ENCODE peak calls at places on chromosomes 12 and 14, in four cellular contexts. One of them, this sample, is unnamed.

GRCh38 chr12:59084758-59085383 is 164.6 kb upstream of the LRIG3 start:
- DNase-seq in Peyer's patch: no peak
- DNase-seq in NB4: no peak
- DNase-seq in activated B cell treated with CpG ODN at 0.5 μM for 24 hours: no peak
- DNase-seq in this sample: peak

GRCh38 chr14:99401624-99402282 is 78.9 kb downstream of the SETD3 start:
- DNase-seq in activated B cell treated with CpG ODN at 0.5 μM for 24 hours: no peak
- DNase-seq in NB4: no peak
- DNase-seq in Peyer's patch: no peak
- DNase-seq in this sample: no peak

GRCh38 chr14:69693145-69693544 is 73.8 kb upstream of the SRSF5 start:
- DNase-seq in NB4: no peak
- DNase-seq in activated B cell treated with CpG ODN at 0.5 μM for 24 hours: no peak
- DNase-seq in Peyer's patch: peak
- DNase-seq in this sample: no peak

GRCh38 chr12:123995023-123995422 is 22.0 kb downstream of the ZNF664 start:
- DNase-seq in activated B cell treated with CpG ODN at 0.5 μM for 24 hours: no peak
- DNase-seq in Peyer's patch: no peak
- DNase-seq in NB4: no peak
- DNase-seq in this sample: no peak

GRCh38 chr14:64736271-64737131 is 32.3 kb downstream of the PLEKHG3 start:
- DNase-seq in activated B cell treated with CpG ODN at 0.5 μM for 24 hours: no peak
- DNase-seq in Peyer's patch: peak
- DNase-seq in NB4: no peak
- DNase-seq in this sample: no peak

GRCh38 chr14:106174206-106174605 is 647.8 kb downstream of the TMEM121 start:
- DNase-seq in Peyer's patch: peak
- DNase-seq in activated B cell treated with CpG ODN at 0.5 μM for 24 hours: no peak
- DNase-seq in NB4: no peak
- DNase-seq in this sample: no peak

GRCh38 chr14:65034021-65034420 is 47.3 kb downstream of the FNTB start:
- DNase-seq in NB4: no peak
- DNase-seq in activated B cell treated with CpG ODN at 0.5 μM for 24 hours: no peak
- DNase-seq in Peyer's patch: no peak
- DNase-seq in this sample: no peak

GRCh38 chr14:24816011-24816928 is 182.3 kb upstream of the GZMB start:
- DNase-seq in NB4: no peak
- DNase-seq in activated B cell treated with CpG ODN at 0.5 μM for 24 hours: no peak
- DNase-seq in Peyer's patch: peak
- DNase-seq in this sample: no peak

GRCh38 chr14:42110167-42110566 is 503.5 kb downstream of the LRFN5 start:
- DNase-seq in NB4: peak
- DNase-seq in activated B cell treated with CpG ODN at 0.5 μM for 24 hours: no peak
- DNase-seq in Peyer's patch: no peak
- DNase-seq in this sample: no peak

GRCh38 chr12:45415393-45415817 is 199.5 kb downstream of the ANO6 start:
- DNase-seq in NB4: peak
- DNase-seq in Peyer's patch: no peak
- DNase-seq in activated B cell treated with CpG ODN at 0.5 μM for 24 hours: peak
- DNase-seq in this sample: no peak

GRCh38 chr12:12403264-12404248 is 46.7 kb downstream of the BORCS5 start:
- DNase-seq in NB4: peak
- DNase-seq in Peyer's patch: peak
- DNase-seq in activated B cell treated with CpG ODN at 0.5 μM for 24 hours: no peak
- DNase-seq in this sample: no peak

GRCh38 chr14:29773990-29774389 is 153.7 kb downstream of the PRKD1 start:
- DNase-seq in Peyer's patch: no peak
- DNase-seq in activated B cell treated with CpG ODN at 0.5 μM for 24 hours: no peak
- DNase-seq in NB4: no peak
- DNase-seq in this sample: no peak

GRCh38 chr12:110741371-110741770 is 1.3 kb downstream of the PPP1CC start:
- DNase-seq in NB4: peak
- DNase-seq in Peyer's patch: peak
- DNase-seq in activated B cell treated with CpG ODN at 0.5 μM for 24 hours: no peak
- DNase-seq in this sample: no peak

GRCh38 chr12:113232787-113233585 is 11.7 kb downstream of the TPCN1 start:
- DNase-seq in Peyer's patch: peak
- DNase-seq in NB4: no peak
- DNase-seq in activated B cell treated with CpG ODN at 0.5 μM for 24 hours: peak
- DNase-seq in this sample: no peak

DNA sequence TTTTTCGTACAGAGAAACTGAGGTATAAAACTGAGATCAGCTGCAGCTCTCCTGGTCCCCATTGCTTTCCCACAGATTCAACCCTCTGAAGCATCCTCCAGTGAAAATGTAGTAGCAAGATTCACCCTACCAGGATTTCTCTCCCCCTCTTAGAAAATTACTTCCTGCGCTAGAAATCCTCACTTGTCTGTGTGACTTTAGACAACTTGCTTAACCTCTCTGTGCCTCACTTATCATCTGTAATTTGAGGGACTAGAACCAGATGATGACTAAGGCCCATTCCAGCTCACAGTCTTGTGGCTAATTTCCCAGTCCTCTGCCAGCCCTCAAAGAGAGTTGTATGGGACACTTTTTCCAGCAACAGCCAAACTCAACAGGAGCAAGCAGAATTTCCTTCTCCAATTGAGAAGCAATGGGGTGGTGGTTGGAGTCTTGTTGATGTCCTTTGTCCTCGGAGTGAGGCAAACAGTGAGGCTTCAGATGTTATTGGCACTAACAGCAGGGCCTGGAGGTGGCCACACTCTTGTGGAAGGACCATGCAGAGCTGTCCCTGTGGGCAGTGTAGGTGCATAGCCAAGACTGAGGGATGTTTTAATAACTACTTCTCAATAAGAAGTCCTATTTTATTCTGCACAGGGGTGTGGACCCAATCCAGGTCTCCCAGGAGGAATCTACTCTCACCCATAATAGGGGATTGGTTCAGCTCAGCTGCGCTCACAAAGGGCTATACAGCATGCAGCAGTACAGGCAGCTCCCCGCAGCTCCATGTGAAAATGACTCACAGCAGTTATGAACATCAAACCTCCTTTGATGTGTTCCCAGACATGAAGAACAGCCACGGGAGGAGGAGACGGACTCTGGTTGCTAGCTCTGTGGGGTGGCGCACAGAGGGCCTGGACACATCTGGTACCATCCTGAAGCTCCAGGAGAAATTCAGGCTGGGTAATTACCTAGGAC is 200.1 kb downstream of the DAD1 start:
- DNase-seq in activated B cell treated with CpG ODN at 0.5 μM for 24 hours: no peak
- DNase-seq in Peyer's patch: no peak
- DNase-seq in NB4: peak
- DNase-seq in this sample: no peak
- TF ChIP-seq CTCF in activated B cell treated with CpG ODN at 0.5 μM for 24 hours: no peak
- TF ChIP-seq CTCF in Peyer's patch: no peak
- TF ChIP-seq CTCF in NB4: no peak
- TF ChIP-seq CTCF in this sample: no peak

GRCh38 chr14:38605193-38606114 is 349.6 kb upstream of the CLEC14A start:
- DNase-seq in NB4: peak
- DNase-seq in Peyer's patch: no peak
- DNase-seq in activated B cell treated with CpG ODN at 0.5 μM for 24 hours: no peak
- DNase-seq in this sample: no peak
- TF ChIP-seq CTCF in NB4: no peak
- TF ChIP-seq CTCF in Peyer's patch: no peak
- TF ChIP-seq CTCF in activated B cell treated with CpG ODN at 0.5 μM for 24 hours: no peak
- TF ChIP-seq CTCF in this sample: peak

DNA sequence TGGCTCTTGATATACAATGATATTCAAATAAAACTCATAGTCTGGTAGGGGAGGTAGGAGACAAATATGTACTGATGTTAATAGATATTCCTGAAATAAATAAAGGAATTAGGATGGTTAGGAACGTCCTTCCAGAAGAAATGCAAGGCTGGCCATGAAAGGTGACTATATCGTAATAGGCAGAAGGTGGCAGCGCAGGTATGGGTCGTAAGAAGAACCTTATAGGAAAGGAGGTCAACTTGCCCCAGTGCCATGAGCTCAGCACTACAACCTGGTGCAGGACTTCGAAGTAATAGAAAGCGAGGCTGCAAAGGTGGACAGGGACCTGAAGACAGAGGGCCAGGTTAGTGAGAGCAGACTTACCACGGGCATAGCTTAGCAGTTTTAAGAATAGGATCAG is 55.3 kb upstream of the FGD4 start:
- DNase-seq in Peyer's patch: no peak
- DNase-seq in NB4: no peak
- DNase-seq in activated B cell treated with CpG ODN at 0.5 μM for 24 hours: no peak
- DNase-seq in this sample: no peak
- TF ChIP-seq CTCF in Peyer's patch: no peak
- TF ChIP-seq CTCF in NB4: no peak
- TF ChIP-seq CTCF in activated B cell treated with CpG ODN at 0.5 μM for 24 hours: no peak
- TF ChIP-seq CTCF in this sample: peak

GRCh38 chr12:56079729-56080555 is at the start of gene ERBB3:
- DNase-seq in NB4: peak
- DNase-seq in activated B cell treated with CpG ODN at 0.5 μM for 24 hours: peak
- DNase-seq in Peyer's patch: peak
- DNase-seq in this sample: peak
- TF ChIP-seq CTCF in NB4: no peak
- TF ChIP-seq CTCF in activated B cell treated with CpG ODN at 0.5 μM for 24 hours: no peak
- TF ChIP-seq CTCF in Peyer's patch: peak
- TF ChIP-seq CTCF in this sample: no peak

DNA sequence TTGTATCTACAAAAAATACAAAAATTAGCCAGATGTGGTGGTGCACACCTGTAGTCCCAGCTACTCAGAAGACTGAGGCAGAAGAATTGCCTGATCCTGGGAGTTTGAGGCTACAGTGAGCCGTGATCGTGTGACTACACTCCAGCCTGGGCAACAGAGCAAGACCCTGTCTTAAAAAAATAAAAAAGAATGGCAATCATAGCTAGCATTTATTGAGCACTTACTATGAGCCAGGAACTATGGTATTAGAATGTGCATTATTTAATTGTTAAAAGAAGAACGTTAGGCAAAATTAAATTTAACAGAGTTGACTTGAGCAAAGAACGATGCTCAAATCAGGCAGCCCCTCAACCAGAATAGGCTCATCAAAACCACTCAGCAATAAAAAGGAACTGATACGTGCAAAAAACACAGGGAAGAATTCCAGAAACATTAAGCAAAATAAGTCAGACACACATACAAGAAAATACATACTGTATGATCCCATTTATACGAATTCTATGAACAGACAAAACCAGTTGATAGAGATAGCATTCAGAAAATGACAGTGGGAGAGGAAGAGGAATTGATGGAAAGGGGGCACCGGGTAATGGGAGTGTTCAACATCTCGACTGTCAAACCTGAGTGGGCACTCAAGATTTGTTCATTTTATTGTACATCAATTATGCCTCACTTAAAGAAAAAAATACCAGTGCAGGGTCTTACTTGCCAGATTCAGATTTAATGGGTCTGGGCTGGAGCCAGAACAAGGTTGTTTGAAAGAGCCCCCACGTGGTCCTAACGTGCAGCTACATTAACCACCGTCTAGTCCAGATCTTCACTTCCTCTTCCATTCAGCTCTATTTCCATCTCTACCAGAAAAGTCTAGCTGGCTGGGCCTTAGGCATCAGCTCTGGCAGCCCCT is 8.0 kb downstream of the SCNN1A start:
- DNase-seq in Peyer's patch: peak
- DNase-seq in NB4: peak
- DNase-seq in activated B cell treated with CpG ODN at 0.5 μM for 24 hours: no peak
- DNase-seq in this sample: no peak
- TF ChIP-seq CTCF in Peyer's patch: peak
- TF ChIP-seq CTCF in NB4: peak
- TF ChIP-seq CTCF in activated B cell treated with CpG ODN at 0.5 μM for 24 hours: no peak
- TF ChIP-seq CTCF in this sample: no peak

DNA sequence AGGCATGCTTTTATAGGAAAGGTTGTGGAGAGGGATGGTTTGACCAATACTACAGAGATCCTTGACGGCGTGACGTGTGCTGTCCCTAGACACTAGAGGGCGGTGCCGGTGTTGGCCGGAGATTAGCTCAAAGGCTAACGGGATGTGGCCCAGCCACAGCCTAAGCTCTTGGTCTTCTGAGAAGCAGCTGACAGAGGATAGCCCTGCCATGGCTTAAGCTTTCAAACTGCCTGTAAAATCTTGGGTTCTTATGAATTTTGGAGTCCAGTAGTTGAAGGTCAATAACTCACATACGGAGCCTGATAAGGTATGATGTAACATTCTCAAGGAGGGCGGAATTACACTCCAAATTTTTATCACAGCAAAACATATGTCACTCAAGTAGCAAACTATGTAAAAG is 515.7 kb upstream of the ATXN7L3B start:
- DNase-seq in NB4: peak
- DNase-seq in Peyer's patch: no peak
- DNase-seq in activated B cell treated with CpG ODN at 0.5 μM for 24 hours: no peak
- DNase-seq in this sample: peak
- TF ChIP-seq CTCF in NB4: peak
- TF ChIP-seq CTCF in Peyer's patch: no peak
- TF ChIP-seq CTCF in activated B cell treated with CpG ODN at 0.5 μM for 24 hours: no peak
- TF ChIP-seq CTCF in this sample: peak

DNA sequence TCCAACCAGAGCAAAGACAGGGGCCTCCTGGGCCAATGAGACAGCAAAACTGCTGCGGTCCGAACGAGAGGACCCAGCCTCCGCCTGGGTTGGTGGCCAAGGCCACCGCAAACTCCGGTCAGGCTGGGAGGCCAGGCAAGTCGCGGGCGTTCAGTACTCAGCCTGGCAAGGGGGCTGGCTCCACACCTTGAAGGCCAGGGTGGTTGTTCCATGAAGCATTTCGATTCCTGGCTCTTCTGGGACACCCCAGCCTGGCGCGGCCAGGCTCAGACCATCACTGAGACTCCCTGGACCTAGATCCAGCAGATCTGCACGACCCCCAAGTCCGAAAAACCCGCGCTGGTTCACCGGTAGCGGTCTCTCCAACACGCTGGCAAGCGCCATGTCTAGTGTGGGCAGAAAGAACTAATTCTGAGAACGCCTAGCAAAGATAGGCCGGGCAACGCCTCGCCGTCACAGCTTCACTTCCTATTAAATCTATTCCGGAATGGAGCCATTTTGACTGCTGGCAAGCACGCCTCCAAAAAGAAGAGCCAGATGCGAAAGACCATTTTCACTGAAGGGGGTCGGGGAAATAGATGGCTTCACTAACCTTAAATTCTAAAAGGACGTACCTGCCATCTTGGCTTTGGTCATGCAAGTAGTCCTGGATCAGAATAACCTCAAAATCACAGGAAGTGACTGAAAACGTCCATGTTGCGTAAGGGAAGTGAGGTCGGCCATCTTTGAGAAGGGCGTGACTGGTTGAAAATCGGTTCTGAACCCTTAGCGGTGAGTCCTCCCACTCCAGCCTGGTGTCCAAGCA is at the start of gene PSMB5:
- DNase-seq in activated B cell treated with CpG ODN at 0.5 μM for 24 hours: peak
- DNase-seq in NB4: peak
- DNase-seq in Peyer's patch: peak
- DNase-seq in this sample: peak
- TF ChIP-seq CTCF in activated B cell treated with CpG ODN at 0.5 μM for 24 hours: no peak
- TF ChIP-seq CTCF in NB4: no peak
- TF ChIP-seq CTCF in Peyer's patch: no peak
- TF ChIP-seq CTCF in this sample: no peak